ENCODE peak calls at places on chromosomes 13 and 19, in four cellular contexts. One of them, this sample, is unnamed.

GRCh38 chr13:44713793-44714469 is 137.8 kb upstream of the TSC22D1 start:
- DNase-seq in HepG2: peak; percentile 53
- DNase-seq in GM12878: no peak
- DNase-seq in K562: no peak
- DNase-seq in this sample: no peak

GRCh38 chr13:27792393-27793218 is at the start of gene GSX1:
- DNase-seq in HepG2: peak; percentile 18
- DNase-seq in GM12878: no peak
- DNase-seq in K562: no peak
- DNase-seq in this sample: peak; percentile 87

GRCh38 chr19:20060282-20060681 is 17.5 kb upstream of the ZNF90 start:
- DNase-seq in HepG2: no peak
- DNase-seq in GM12878: no peak
- DNase-seq in K562: no peak
- DNase-seq in this sample: no peak

GRCh38 chr19:5563941-5564612 is 3.7 kb downstream of the TINCR start:
- DNase-seq in HepG2: no peak
- DNase-seq in GM12878: no peak
- DNase-seq in K562: no peak
- DNase-seq in this sample: no peak

GRCh38 chr13:73698859-73699258 is 435.3 kb downstream of the KLF12 start:
- DNase-seq in HepG2: no peak
- DNase-seq in GM12878: no peak
- DNase-seq in K562: no peak
- DNase-seq in this sample: no peak

GRCh38 chr13:36582977-36583376 is 90.8 kb upstream of the SERTM1 start:
- DNase-seq in HepG2: no peak
- DNase-seq in GM12878: no peak
- DNase-seq in K562: no peak
- DNase-seq in this sample: no peak

GRCh38 chr13:44837250-44837649 is 152.0 kb downstream of the NUFIP1 start:
- DNase-seq in HepG2: no peak
- DNase-seq in GM12878: no peak
- DNase-seq in K562: no peak
- DNase-seq in this sample: no peak

GRCh38 chr19:18202759-18203407 is 959 bp downstream of the RAB3A start:
- DNase-seq in HepG2: no peak
- DNase-seq in GM12878: no peak
- DNase-seq in K562: peak; percentile 46
- DNase-seq in this sample: peak; percentile 71

GRCh38 chr13:61170791-61171330 is 244.8 kb downstream of the PCDH20 start:
- DNase-seq in HepG2: no peak
- DNase-seq in GM12878: no peak
- DNase-seq in K562: no peak
- DNase-seq in this sample: no peak

GRCh38 chr13:47426126-47426849 is 529.4 kb upstream of the HTR2A start:
- DNase-seq in HepG2: no peak
- DNase-seq in GM12878: no peak
- DNase-seq in K562: no peak
- DNase-seq in this sample: no peak

GRCh38 chr13:91278291-91278690 is 69.2 kb upstream of the MIR17HG start:
- DNase-seq in HepG2: no peak
- DNase-seq in GM12878: no peak
- DNase-seq in K562: no peak
- DNase-seq in this sample: no peak

GRCh38 chr19:31297991-31298390 is 51.2 kb downstream of the TSHZ3 start:
- DNase-seq in HepG2: no peak
- DNase-seq in GM12878: no peak
- DNase-seq in K562: no peak
- DNase-seq in this sample: no peak

GRCh38 chr13:48602296-48603040 is 51.3 kb upstream of the CYSLTR2 start:
- DNase-seq in HepG2: no peak
- DNase-seq in GM12878: no peak
- DNase-seq in K562: no peak
- DNase-seq in this sample: no peak

GRCh38 chr13:44576396-44577235 is 486 bp upstream of the TSC22D1 start:
- DNase-seq in HepG2: no peak
- DNase-seq in GM12878: no peak
- DNase-seq in K562: peak; percentile 18
- DNase-seq in this sample: peak; percentile 35

GRCh38 chr19:14497347-14497921 is 1.5 kb upstream of the GIPC1 start:
- DNase-seq in HepG2: peak; percentile 74
- DNase-seq in GM12878: no peak
- DNase-seq in K562: no peak
- DNase-seq in this sample: no peak

DNA sequence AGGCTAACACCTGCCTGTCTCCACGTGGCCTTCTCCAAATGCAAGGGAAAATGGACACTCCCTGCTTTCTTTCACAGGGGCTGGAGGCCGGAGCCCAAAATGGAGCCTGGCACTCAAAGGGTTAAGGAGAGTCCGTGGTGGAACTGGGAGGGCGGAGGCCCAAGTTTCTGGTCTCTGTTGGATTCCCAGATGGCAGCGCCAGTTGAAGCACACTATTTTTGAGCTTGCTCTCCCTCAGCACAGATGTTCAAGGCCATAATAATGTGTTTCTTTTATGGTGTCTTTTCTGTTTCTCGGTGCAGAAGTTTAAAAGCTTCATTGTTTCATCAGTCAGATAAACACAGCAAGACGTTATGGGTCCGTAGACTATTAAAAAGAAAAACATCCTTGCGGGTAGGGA is 67.6 kb downstream of the TNFRSF19 start:
- DNase-seq in HepG2: no peak
- DNase-seq in GM12878: no peak
- DNase-seq in K562: no peak
- DNase-seq in this sample: peak; percentile 24
- TF ChIP-seq TCF7 in HepG2: no peak
- TF ChIP-seq TCF7 in GM12878: no peak
- TF ChIP-seq TCF7 in K562: no peak
- TF ChIP-seq TCF7 in this sample: no peak

GRCh38 chr13:66858163-66858562 is 372.0 kb downstream of the PCDH9 start:
- DNase-seq in HepG2: no peak
- DNase-seq in GM12878: no peak
- DNase-seq in K562: no peak
- DNase-seq in this sample: no peak

GRCh38 chr13:66859934-66860867 is 369.9 kb downstream of the PCDH9 start:
- DNase-seq in HepG2: no peak
- DNase-seq in GM12878: no peak
- DNase-seq in K562: no peak
- DNase-seq in this sample: no peak

GRCh38 chr13:66855110-66855509 is 375.0 kb downstream of the PCDH9 start:
- DNase-seq in HepG2: no peak
- DNase-seq in GM12878: no peak
- DNase-seq in K562: no peak
- DNase-seq in this sample: no peak

GRCh38 chr13:66860868-66861447 is 369.2 kb downstream of the PCDH9 start:
- DNase-seq in HepG2: no peak
- DNase-seq in GM12878: no peak
- DNase-seq in K562: no peak
- DNase-seq in this sample: no peak

DNA sequence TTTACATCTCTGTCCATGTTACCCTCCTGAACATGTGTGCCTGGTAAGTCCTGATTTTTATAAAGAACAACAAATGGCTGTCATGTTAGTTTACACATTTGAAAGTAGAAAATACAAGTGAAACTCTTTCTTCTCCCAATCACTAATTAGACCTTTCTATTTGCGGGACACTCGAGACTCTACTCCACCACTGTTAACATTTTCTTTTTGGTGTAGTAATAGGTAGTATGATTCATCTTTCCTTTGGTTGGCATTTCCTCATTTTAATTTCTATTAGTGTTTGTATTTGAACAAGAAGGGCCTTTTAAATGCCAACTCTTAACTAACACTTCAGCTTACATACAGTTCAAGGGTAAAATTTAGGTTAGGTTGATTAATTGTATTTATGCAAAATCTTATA is 371.1 kb downstream of the PCDH9 start:
- DNase-seq in HepG2: no peak
- DNase-seq in GM12878: no peak
- DNase-seq in K562: no peak
- DNase-seq in this sample: no peak
- TF ChIP-seq ETV6 in HepG2: no peak
- TF ChIP-seq ETV6 in GM12878: no peak
- TF ChIP-seq ETV6 in K562: no peak
- TF ChIP-seq ETV6 in this sample: no peak

DNA sequence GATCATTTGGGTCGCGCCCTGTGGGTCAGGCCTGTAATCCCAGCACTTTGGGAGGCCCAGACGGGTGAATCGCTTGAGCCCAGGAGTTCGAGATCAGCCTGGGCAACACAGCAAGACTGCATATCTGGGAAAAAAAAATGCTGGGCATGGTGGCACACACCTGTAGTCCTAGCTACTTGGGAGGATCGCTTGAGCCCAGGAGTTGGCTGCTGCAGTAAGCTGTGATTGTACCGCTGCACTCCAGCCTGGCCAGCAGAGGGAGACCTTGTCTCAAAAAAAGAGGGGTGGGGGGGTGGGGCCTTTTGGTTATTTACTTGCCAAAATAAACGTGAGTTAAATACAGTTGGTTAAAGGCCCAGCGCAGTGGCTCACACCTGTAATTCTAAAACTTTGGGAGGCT is 9.8 kb upstream of the ZNF544 start:
- DNase-seq in HepG2: peak; percentile 8
- DNase-seq in GM12878: no peak
- DNase-seq in K562: peak; percentile 31
- DNase-seq in this sample: peak; percentile 61
- TF ChIP-seq TCF7 in HepG2: no peak
- TF ChIP-seq TCF7 in GM12878: no peak
- TF ChIP-seq TCF7 in K562: no peak
- TF ChIP-seq TCF7 in this sample: no peak

GRCh38 chr19:50428768-50429463 is 3.8 kb upstream of the MYBPC2 start:
- DNase-seq in HepG2: no peak
- DNase-seq in GM12878: no peak
- DNase-seq in K562: no peak
- DNase-seq in this sample: no peak
- TF ChIP-seq ETV6 in HepG2: no peak
- TF ChIP-seq ETV6 in GM12878: no peak
- TF ChIP-seq ETV6 in K562: no peak
- TF ChIP-seq ETV6 in this sample: no peak

GRCh38 chr19:49971991-49972401 is 11.0 kb upstream of the SIGLEC11 start:
- DNase-seq in HepG2: no peak
- DNase-seq in GM12878: no peak
- DNase-seq in K562: no peak
- DNase-seq in this sample: no peak
- TF ChIP-seq TCF7 in HepG2: no peak
- TF ChIP-seq TCF7 in GM12878: no peak
- TF ChIP-seq TCF7 in K562: no peak
- TF ChIP-seq TCF7 in this sample: no peak

DNA sequence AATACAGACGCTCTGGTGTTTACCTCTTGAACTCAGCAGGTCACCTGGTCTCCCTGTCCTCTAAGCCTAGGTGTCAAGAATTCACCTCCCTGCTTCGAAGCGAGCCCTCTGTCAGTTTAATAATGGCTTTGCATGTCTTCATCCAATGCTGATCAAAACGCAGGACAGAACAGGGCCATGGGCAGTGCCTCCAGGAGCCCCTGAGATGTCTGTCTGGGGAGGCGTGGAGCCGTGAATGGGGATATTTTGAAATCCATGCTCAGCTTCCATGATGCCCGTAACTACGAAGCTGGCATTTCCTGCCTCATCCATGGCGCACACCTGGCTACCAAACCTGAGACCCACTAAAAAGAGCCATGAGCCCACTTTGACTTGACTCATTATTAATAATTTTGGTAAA is 113.7 kb downstream of the RAB20 start:
- DNase-seq in HepG2: no peak
- DNase-seq in GM12878: no peak
- DNase-seq in K562: no peak
- DNase-seq in this sample: no peak
- TF ChIP-seq ETV6 in HepG2: no peak
- TF ChIP-seq ETV6 in GM12878: no peak
- TF ChIP-seq ETV6 in K562: no peak
- TF ChIP-seq ETV6 in this sample: no peak

GRCh38 chr13:50917572-50917971 is 8.0 kb downstream of the RNASEH2B start:
- DNase-seq in HepG2: no peak
- DNase-seq in GM12878: no peak
- DNase-seq in K562: no peak
- DNase-seq in this sample: no peak
- TF ChIP-seq TCF7 in HepG2: no peak
- TF ChIP-seq TCF7 in GM12878: no peak
- TF ChIP-seq TCF7 in K562: no peak
- TF ChIP-seq TCF7 in this sample: no peak

GRCh38 chr13:23645851-23646250 is 75.6 kb downstream of the TNFRSF19 start:
- DNase-seq in HepG2: no peak
- DNase-seq in GM12878: no peak
- DNase-seq in K562: no peak
- DNase-seq in this sample: no peak
- TF ChIP-seq ETV6 in HepG2: no peak
- TF ChIP-seq ETV6 in GM12878: no peak
- TF ChIP-seq ETV6 in K562: no peak
- TF ChIP-seq ETV6 in this sample: no peak